ENCODE peak calls at places on chromosomes 4 and X, in ten cellular contexts. C, F, A, R, G, L, D, S, H and U are unnamed samples.

GRCh38 chr4:120319230-120319761 is 252.6 kb upstream of the MAD2L1 start:
- DNase-seq in C (no peak), F (no peak), A (no peak), R (no peak), G (no peak), L (no peak), D (no peak), S (no peak), H (no peak), U (no peak)

GRCh38 chr4:184476660-184477059 is 2.3 kb upstream of the IRF2 start:
- DNase-seq in C (no peak), F (no peak), A (no peak), R (no peak), G (no peak), L (no peak), D (no peak), S (no peak), H (no peak), U (no peak)

GRCh38 chr4:2340272-2341061 is 78.0 kb downstream of the ZFYVE28 start:
- DNase-seq in C (no peak), F (no peak), A (peak; percentile 9), R (no peak), G (peak; percentile 30), L (no peak), D (no peak), S (no peak), H (peak; percentile 35), U (no peak)

GRCh38 chrX:134548257-134548732 is 88.3 kb downstream of the HPRT1 start:
- DNase-seq in C (no peak), F (no peak), A (no peak), R (no peak), G (no peak), L (peak; percentile 37), D (peak; percentile 21), S (no peak), H (no peak), U (no peak)

GRCh38 chrX:119757979-119758681 is at the start of gene SOWAHD:
- DNase-seq in C (peak; percentile 14), F (no peak), A (peak; percentile 39), R (peak; percentile 38), G (no peak), L (peak; percentile 42), D (peak; percentile 50), S (peak; percentile 17), H (peak; percentile 77), U (no peak)

GRCh38 chr4:186023975-186024374 is 45.0 kb upstream of the TLR3 start:
- DNase-seq in C (no peak), F (no peak), A (no peak), R (no peak), G (no peak), L (no peak), D (no peak), S (no peak), H (no peak), U (no peak)

GRCh38 chr4:101807351-101807750 is 16.8 kb downstream of the BANK1 start:
- DNase-seq in C (no peak), F (no peak), A (no peak), R (no peak), G (no peak), L (no peak), D (no peak), S (no peak), H (no peak), U (no peak)

GRCh38 chrX:1537031-1537715 is at the start of gene P2RY8:
- DNase-seq in C (peak; percentile 66), F (peak; percentile 47), A (peak; percentile 67), R (peak; percentile 49), G (peak; percentile 72), L (no peak), D (peak; percentile 75), S (peak; percentile 52), H (peak; percentile 83), U (no peak)

GRCh38 chr4:48687313-48687712 is 92.8 kb downstream of the FRYL start:
- DNase-seq in C (no peak), F (no peak), A (no peak), R (no peak), G (no peak), L (no peak), D (no peak), S (no peak), H (no peak), U (no peak)

GRCh38 chr4:37767546-37767945 is 58.9 kb upstream of the PGM2 start:
- DNase-seq in C (peak; percentile 69), F (peak; percentile 42), A (no peak), R (peak; percentile 66), G (peak; percentile 70), L (no peak), D (no peak), S (peak; percentile 64), H (peak; percentile 85), U (no peak)

GRCh38 chrX:23904096-23904495 is 3.6 kb downstream of the APOO start:
- DNase-seq in C (no peak), F (no peak), A (no peak), R (no peak), G (no peak), L (no peak), D (peak; percentile 21), S (no peak), H (no peak), U (no peak)

GRCh38 chr4:16206848-16207247 is 19.4 kb downstream of the TAPT1 start:
- DNase-seq in C (no peak), F (no peak), A (no peak), R (no peak), G (no peak), L (no peak), D (no peak), S (no peak), H (no peak), U (no peak)

GRCh38 chrX:10121787-10122186 is 35.0 kb upstream of the CLCN4 start:
- DNase-seq in C (no peak), F (no peak), A (peak; percentile 68), R (no peak), G (no peak), L (no peak), D (no peak), S (no peak), H (peak; percentile 79), U (no peak)

GRCh38 chr4:174753031-174753430 is 76.0 kb downstream of the GLRA3 start:
- DNase-seq in C (no peak), F (no peak), A (no peak), R (no peak), G (no peak), L (no peak), D (no peak), S (no peak), H (no peak), U (no peak)

GRCh38 chr4:70586841-70587240 is 5.2 kb upstream of the AMBN start:
- DNase-seq in C (no peak), F (no peak), A (no peak), R (no peak), G (no peak), L (no peak), D (no peak), S (no peak), H (no peak), U (no peak)

GRCh38 chrX:10175317-10175871 is 18.6 kb downstream of the CLCN4 start:
- DNase-seq in C (no peak), F (no peak), A (no peak), R (no peak), G (no peak), L (no peak), D (no peak), S (no peak), H (no peak), U (no peak)

GRCh38 chrX:117713411-117713810 is 403.2 kb downstream of the KLHL13 start:
- DNase-seq in C (no peak), F (no peak), A (no peak), R (no peak), G (no peak), L (no peak), D (no peak), S (no peak), H (no peak), U (no peak)

GRCh38 chr4:73945674-73946449 is 36.0 kb downstream of the PF4 start:
- DNase-seq in C (no peak), F (no peak), A (no peak), R (no peak), G (no peak), L (no peak), D (no peak), S (no peak), H (no peak), U (no peak)

GRCh38 chr4:87451537-87451936 is 29.2 kb downstream of the NUDT9 start:
- DNase-seq in C (no peak), F (no peak), A (no peak), R (no peak), G (no peak), L (no peak), D (no peak), S (no peak), H (no peak), U (no peak)
- TF ChIP-seq CTCF in C (no peak), F (no peak), A (no peak), R (peak; percentile 9), G (no peak), L (no peak), D (peak; percentile 37), S (no peak), H (no peak), U (no peak)

DNA sequence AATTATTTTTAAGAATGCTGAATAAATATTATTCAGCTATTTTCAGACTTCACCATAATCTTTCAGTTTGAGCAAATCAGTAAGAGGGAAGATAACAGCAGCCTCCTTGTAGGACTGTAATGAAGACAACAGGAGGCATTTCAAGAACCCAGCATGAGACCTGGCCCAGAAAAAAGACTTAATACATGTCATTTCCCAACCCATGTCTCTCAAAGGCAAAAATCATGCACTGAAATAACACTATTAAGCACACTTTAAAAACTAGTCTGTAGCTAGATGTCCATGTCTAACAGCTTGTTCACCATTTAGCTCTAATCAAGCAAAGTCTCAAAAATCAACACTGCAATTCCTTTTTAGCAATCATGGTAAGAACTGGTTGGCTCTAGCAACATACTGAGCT is 110.0 kb downstream of the WDFY3 start:
- DNase-seq in C (no peak), F (no peak), A (no peak), R (no peak), G (no peak), L (no peak), D (no peak), S (no peak), H (no peak), U (no peak)
- TF ChIP-seq CTCF in C (no peak), F (no peak), A (no peak), R (no peak), G (no peak), L (no peak), D (no peak), S (no peak), H (no peak), U (no peak)

DNA sequence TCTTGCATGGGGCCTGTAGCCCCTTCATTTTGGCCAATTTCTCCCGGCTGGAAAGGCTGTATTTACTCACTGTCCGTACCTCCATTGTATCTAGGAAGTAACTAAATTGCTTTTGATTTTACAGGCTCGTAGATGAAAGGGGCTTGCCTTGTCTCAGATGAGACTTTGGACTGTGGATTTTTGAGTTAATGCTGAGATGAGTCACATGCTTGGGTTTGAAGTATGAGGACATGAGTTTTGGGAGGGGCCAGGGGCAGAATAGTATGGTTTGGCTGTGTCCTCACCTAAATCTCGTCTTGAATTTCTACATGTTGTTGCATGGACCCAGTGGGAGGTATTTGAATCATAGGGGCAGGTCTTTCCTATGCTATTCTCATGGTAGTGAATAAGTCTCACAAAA is 407.6 kb upstream of the NDST3 start:
- DNase-seq in C (no peak), F (no peak), A (no peak), R (no peak), G (no peak), L (no peak), D (no peak), S (no peak), H (no peak), U (no peak)
- TF ChIP-seq CTCF in C (no peak), F (no peak), A (no peak), R (no peak), G (no peak), L (no peak), D (no peak), S (no peak), H (no peak), U (no peak)

GRCh38 chr4:94131212-94131611 is 76.5 kb upstream of the SMARCAD1 start:
- DNase-seq in C (no peak), F (no peak), A (no peak), R (no peak), G (no peak), L (no peak), D (peak; percentile 64), S (no peak), H (no peak), U (no peak)
- TF ChIP-seq CTCF in C (no peak), F (no peak), A (no peak), R (no peak), G (no peak), L (no peak), D (no peak), S (no peak), H (no peak), U (no peak)